ENCODE peak calls at places on chromosomes 12 and 14, in six cellular contexts. One of them, this sample, is unnamed.

GRCh38 chr14:73241481-73242165 is 4.3 kb downstream of the PAPLN start:
- DNase-seq in mammary epithelial cell: no peak
- DNase-seq in Karpas-422: peak; percentile 83
- DNase-seq in IMR-90: no peak
- DNase-seq in OCI-LY7: no peak
- DNase-seq in neuronal stem cell: no peak
- DNase-seq in this sample: no peak

GRCh38 chr12:92107621-92108131 is 38.0 kb downstream of the BTG1 start:
- DNase-seq in IMR-90: no peak
- DNase-seq in mammary epithelial cell: no peak
- DNase-seq in OCI-LY7: no peak
- DNase-seq in neuronal stem cell: peak; percentile 27
- DNase-seq in Karpas-422: no peak
- DNase-seq in this sample: no peak

GRCh38 chr12:124601699-124602098 is 34.3 kb upstream of the NCOR2 start:
- DNase-seq in Karpas-422: no peak
- DNase-seq in IMR-90: no peak
- DNase-seq in neuronal stem cell: no peak
- DNase-seq in OCI-LY7: no peak
- DNase-seq in mammary epithelial cell: no peak
- DNase-seq in this sample: no peak

GRCh38 chr14:50342211-50343080 is 30.3 kb downstream of the DMAC2L start:
- DNase-seq in mammary epithelial cell: peak; percentile 75
- DNase-seq in Karpas-422: peak; percentile 80
- DNase-seq in neuronal stem cell: no peak
- DNase-seq in OCI-LY7: no peak
- DNase-seq in IMR-90: peak; percentile 71
- DNase-seq in this sample: peak; percentile 41

GRCh38 chr12:87930033-87930432 is 99.2 kb downstream of the C12orf50 start:
- DNase-seq in mammary epithelial cell: peak; percentile 25
- DNase-seq in Karpas-422: no peak
- DNase-seq in IMR-90: peak; percentile 92
- DNase-seq in OCI-LY7: no peak
- DNase-seq in neuronal stem cell: no peak
- DNase-seq in this sample: no peak

GRCh38 chr12:32821293-32822089 is 65.8 kb upstream of the YARS2 start:
- DNase-seq in IMR-90: no peak
- DNase-seq in neuronal stem cell: no peak
- DNase-seq in OCI-LY7: no peak
- DNase-seq in Karpas-422: no peak
- DNase-seq in mammary epithelial cell: peak; percentile 17
- DNase-seq in this sample: no peak

GRCh38 chr12:30896461-30896860 is 30.1 kb upstream of the TSPAN11 start:
- DNase-seq in Karpas-422: no peak
- DNase-seq in mammary epithelial cell: no peak
- DNase-seq in OCI-LY7: no peak
- DNase-seq in IMR-90: peak; percentile 13
- DNase-seq in neuronal stem cell: no peak
- DNase-seq in this sample: no peak

GRCh38 chr12:113870035-113870434 is 96.1 kb downstream of the RBM19 start:
- DNase-seq in OCI-LY7: no peak
- DNase-seq in mammary epithelial cell: no peak
- DNase-seq in neuronal stem cell: no peak
- DNase-seq in Karpas-422: no peak
- DNase-seq in IMR-90: no peak
- DNase-seq in this sample: no peak

GRCh38 chr12:80892597-80893445 is 44.9 kb downstream of the LIN7A start:
- DNase-seq in neuronal stem cell: no peak
- DNase-seq in Karpas-422: no peak
- DNase-seq in OCI-LY7: no peak
- DNase-seq in mammary epithelial cell: no peak
- DNase-seq in IMR-90: no peak
- DNase-seq in this sample: no peak

GRCh38 chr12:100234591-100235304 is 32.1 kb downstream of the DEPDC4 start:
- DNase-seq in mammary epithelial cell: no peak
- DNase-seq in Karpas-422: peak; percentile 83
- DNase-seq in OCI-LY7: peak; percentile 53
- DNase-seq in neuronal stem cell: no peak
- DNase-seq in IMR-90: peak; percentile 86
- DNase-seq in this sample: no peak

GRCh38 chr14:96165493-96166474 is 38.9 kb upstream of the BDKRB2 start:
- DNase-seq in IMR-90: no peak
- DNase-seq in neuronal stem cell: no peak
- DNase-seq in mammary epithelial cell: no peak
- DNase-seq in Karpas-422: no peak
- DNase-seq in OCI-LY7: no peak
- DNase-seq in this sample: no peak

GRCh38 chr14:61109288-61109687 is 128.2 kb downstream of the SLC38A6 start:
- DNase-seq in neuronal stem cell: no peak
- DNase-seq in mammary epithelial cell: no peak
- DNase-seq in OCI-LY7: no peak
- DNase-seq in Karpas-422: peak; percentile 74
- DNase-seq in IMR-90: no peak
- DNase-seq in this sample: no peak

GRCh38 chr12:53696285-53696654 is 20.4 kb upstream of the ATP5MC2 start:
- DNase-seq in IMR-90: peak; percentile 85
- DNase-seq in OCI-LY7: peak; percentile 31
- DNase-seq in mammary epithelial cell: peak; percentile 51
- DNase-seq in Karpas-422: peak; percentile 69
- DNase-seq in neuronal stem cell: peak; percentile 84
- DNase-seq in this sample: no peak

GRCh38 chr14:37246427-37246829 is 48.7 kb downstream of the MIPOL1 start:
- DNase-seq in IMR-90: peak; percentile 63
- DNase-seq in OCI-LY7: peak; percentile 50
- DNase-seq in Karpas-422: peak; percentile 81
- DNase-seq in mammary epithelial cell: peak; percentile 21
- DNase-seq in neuronal stem cell: peak; percentile 35
- DNase-seq in this sample: no peak

GRCh38 chr12:69497308-69498026 is 27.3 kb downstream of the FRS2 start:
- DNase-seq in IMR-90: peak; percentile 40
- DNase-seq in Karpas-422: peak; percentile 50
- DNase-seq in mammary epithelial cell: no peak
- DNase-seq in OCI-LY7: no peak
- DNase-seq in neuronal stem cell: no peak
- DNase-seq in this sample: peak; percentile 37

GRCh38 chr14:42715316-42715715 is 1108.6 kb downstream of the LRFN5 start:
- DNase-seq in neuronal stem cell: no peak
- DNase-seq in Karpas-422: no peak
- DNase-seq in IMR-90: peak; percentile 50
- DNase-seq in OCI-LY7: no peak
- DNase-seq in mammary epithelial cell: no peak
- DNase-seq in this sample: no peak

GRCh38 chr14:106848330-106849121 is 1322.1 kb downstream of the TMEM121 start:
- DNase-seq in IMR-90: no peak
- DNase-seq in OCI-LY7: peak; percentile 90
- DNase-seq in neuronal stem cell: no peak
- DNase-seq in mammary epithelial cell: peak; percentile 85
- DNase-seq in Karpas-422: peak; percentile 70
- DNase-seq in this sample: peak; percentile 65

GRCh38 chr14:101503431-101504095 is 57.7 kb upstream of the DIO3 start:
- DNase-seq in OCI-LY7: no peak
- DNase-seq in Karpas-422: no peak
- DNase-seq in mammary epithelial cell: no peak
- DNase-seq in neuronal stem cell: no peak
- DNase-seq in IMR-90: no peak
- DNase-seq in this sample: no peak

GRCh38 chr12:31369712-31370521 is 44.0 kb upstream of the SINHCAF start:
- DNase-seq in IMR-90: peak; percentile 51
- DNase-seq in neuronal stem cell: peak; percentile 32
- DNase-seq in OCI-LY7: no peak
- DNase-seq in Karpas-422: no peak
- DNase-seq in mammary epithelial cell: no peak
- DNase-seq in this sample: no peak

GRCh38 chr14:49971156-49972141 is 78.6 kb downstream of the ARF6 start:
- DNase-seq in IMR-90: peak; percentile 25
- DNase-seq in neuronal stem cell: no peak
- DNase-seq in Karpas-422: peak; percentile 99
- DNase-seq in OCI-LY7: peak; percentile 97
- DNase-seq in mammary epithelial cell: no peak
- DNase-seq in this sample: no peak

GRCh38 chr12:55407866-55408265 is 7.5 kb downstream of the OR6C65 start:
- DNase-seq in OCI-LY7: no peak
- DNase-seq in Karpas-422: no peak
- DNase-seq in neuronal stem cell: no peak
- DNase-seq in IMR-90: no peak
- DNase-seq in mammary epithelial cell: no peak
- DNase-seq in this sample: no peak

GRCh38 chr14:58078471-58078870 is 73.5 kb downstream of the ARMH4 start:
- DNase-seq in OCI-LY7: no peak
- DNase-seq in neuronal stem cell: no peak
- DNase-seq in IMR-90: peak; percentile 40
- DNase-seq in Karpas-422: no peak
- DNase-seq in mammary epithelial cell: no peak
- DNase-seq in this sample: no peak

GRCh38 chr14:26730929-26731618 is 133.2 kb upstream of the NOVA1 start:
- DNase-seq in Karpas-422: peak; percentile 57
- DNase-seq in IMR-90: peak; percentile 3
- DNase-seq in mammary epithelial cell: no peak
- DNase-seq in neuronal stem cell: peak; percentile 14
- DNase-seq in OCI-LY7: peak; percentile 0
- DNase-seq in this sample: no peak

GRCh38 chr12:120213758-120214157 is 12.8 kb upstream of the RPLP0 start:
- DNase-seq in Karpas-422: no peak
- DNase-seq in OCI-LY7: no peak
- DNase-seq in IMR-90: no peak
- DNase-seq in neuronal stem cell: no peak
- DNase-seq in mammary epithelial cell: no peak
- DNase-seq in this sample: no peak

GRCh38 chr14:89417111-89417468 is at the start of gene FOXN3:
- DNase-seq in neuronal stem cell: peak; percentile 86
- DNase-seq in Karpas-422: peak; percentile 93
- DNase-seq in OCI-LY7: peak; percentile 91
- DNase-seq in mammary epithelial cell: peak; percentile 84
- DNase-seq in IMR-90: peak; percentile 86
- DNase-seq in this sample: peak; percentile 91

GRCh38 chr12:118332511-118332910 is 40.2 kb downstream of the TAOK3 start:
- DNase-seq in mammary epithelial cell: no peak
- DNase-seq in OCI-LY7: no peak
- DNase-seq in IMR-90: peak; percentile 52
- DNase-seq in neuronal stem cell: no peak
- DNase-seq in Karpas-422: no peak
- DNase-seq in this sample: no peak

GRCh38 chr12:53950789-53951576 is 3.7 kb upstream of the HOXC12 start:
- DNase-seq in OCI-LY7: no peak
- DNase-seq in neuronal stem cell: no peak
- DNase-seq in mammary epithelial cell: no peak
- DNase-seq in Karpas-422: no peak
- DNase-seq in IMR-90: no peak
- DNase-seq in this sample: no peak

GRCh38 chr14:30108975-30109700 is 181.5 kb upstream of the PRKD1 start:
- DNase-seq in mammary epithelial cell: peak; percentile 4
- DNase-seq in OCI-LY7: no peak
- DNase-seq in neuronal stem cell: no peak
- DNase-seq in IMR-90: peak; percentile 80
- DNase-seq in Karpas-422: no peak
- DNase-seq in this sample: no peak

GRCh38 chr14:30185832-30186231 is 258.2 kb upstream of the PRKD1 start:
- DNase-seq in Karpas-422: no peak
- DNase-seq in mammary epithelial cell: no peak
- DNase-seq in neuronal stem cell: no peak
- DNase-seq in OCI-LY7: no peak
- DNase-seq in IMR-90: no peak
- DNase-seq in this sample: no peak

GRCh38 chr14:90810808-90811207 is 5.4 kb downstream of the TTC7B start:
- DNase-seq in Karpas-422: no peak
- DNase-seq in neuronal stem cell: no peak
- DNase-seq in OCI-LY7: no peak
- DNase-seq in mammary epithelial cell: no peak
- DNase-seq in IMR-90: no peak
- DNase-seq in this sample: no peak
- H3K27ac ChIP-seq in Karpas-422: no peak overlapping the region
- H3K27ac ChIP-seq in neuronal stem cell: no peak overlapping the region
- H3K27ac ChIP-seq in OCI-LY7: no peak overlapping the region
- H3K27ac ChIP-seq in mammary epithelial cell: no peak overlapping the region
- H3K27ac ChIP-seq in IMR-90: no peak overlapping the region
- H3K27ac ChIP-seq in this sample: no peak overlapping the region

DNA sequence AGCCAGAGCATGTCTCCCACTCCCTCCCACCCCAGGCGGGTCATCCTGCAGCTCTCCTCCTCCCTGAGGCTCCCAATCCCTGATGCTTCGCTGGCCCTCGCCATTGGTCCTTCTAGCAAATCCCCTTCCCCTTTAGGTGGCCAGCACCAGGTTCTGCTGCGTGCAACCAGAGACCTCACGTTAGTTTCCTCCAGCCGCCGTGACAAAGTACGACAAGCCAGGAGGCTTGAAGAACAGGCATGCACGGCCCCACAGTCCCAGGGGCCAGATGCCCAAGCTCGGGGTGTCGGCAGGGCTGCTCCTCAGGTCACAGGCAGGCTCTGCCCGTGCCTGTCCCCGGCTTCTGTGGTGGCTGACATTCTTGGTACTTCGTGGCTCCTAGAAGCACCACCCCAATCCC is 95.8 kb downstream of the RIMBP2 start:
- DNase-seq in IMR-90: no peak
- DNase-seq in Karpas-422: no peak
- DNase-seq in OCI-LY7: no peak
- DNase-seq in mammary epithelial cell: no peak
- DNase-seq in neuronal stem cell: no peak
- DNase-seq in this sample: no peak
- H3K4me2 ChIP-seq in IMR-90: no peak overlapping the region
- H3K4me2 ChIP-seq in Karpas-422: no peak overlapping the region
- H3K4me2 ChIP-seq in OCI-LY7: no peak overlapping the region
- H3K4me2 ChIP-seq in mammary epithelial cell: no peak overlapping the region
- H3K4me2 ChIP-seq in neuronal stem cell: no peak overlapping the region
- H3K4me2 ChIP-seq in this sample: no peak overlapping the region

DNA sequence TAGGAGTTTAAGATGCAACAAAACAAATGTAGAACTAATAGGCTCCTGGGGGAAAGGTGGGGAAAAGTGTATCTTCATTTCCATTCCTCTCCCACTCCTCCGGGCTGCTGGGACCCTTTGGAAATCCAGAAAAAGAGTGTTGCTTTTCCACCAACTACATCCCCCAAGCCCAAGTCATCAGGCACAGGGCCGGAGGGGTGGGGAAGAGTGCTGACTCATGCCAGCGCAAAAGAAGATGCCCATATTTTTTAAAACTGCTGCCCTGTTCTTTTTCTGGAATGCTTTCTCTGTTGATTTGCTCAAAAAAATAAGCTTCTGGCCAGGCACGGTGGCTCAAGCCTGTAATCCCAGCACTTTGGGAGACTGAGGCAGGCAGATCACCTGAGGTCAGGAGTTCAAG is 70.9 kb downstream of the TBK1 start:
- DNase-seq in IMR-90: peak; percentile 22
- DNase-seq in mammary epithelial cell: no peak
- DNase-seq in Karpas-422: no peak
- DNase-seq in neuronal stem cell: no peak
- DNase-seq in OCI-LY7: no peak
- DNase-seq in this sample: no peak
- H3K27ac ChIP-seq in IMR-90: peak overlapping the region; percentile 39
- H3K27ac ChIP-seq in mammary epithelial cell: no peak overlapping the region
- H3K27ac ChIP-seq in Karpas-422: no peak overlapping the region
- H3K27ac ChIP-seq in neuronal stem cell: no peak overlapping the region
- H3K27ac ChIP-seq in OCI-LY7: no peak overlapping the region
- H3K27ac ChIP-seq in this sample: peak overlapping the region; percentile 69

DNA sequence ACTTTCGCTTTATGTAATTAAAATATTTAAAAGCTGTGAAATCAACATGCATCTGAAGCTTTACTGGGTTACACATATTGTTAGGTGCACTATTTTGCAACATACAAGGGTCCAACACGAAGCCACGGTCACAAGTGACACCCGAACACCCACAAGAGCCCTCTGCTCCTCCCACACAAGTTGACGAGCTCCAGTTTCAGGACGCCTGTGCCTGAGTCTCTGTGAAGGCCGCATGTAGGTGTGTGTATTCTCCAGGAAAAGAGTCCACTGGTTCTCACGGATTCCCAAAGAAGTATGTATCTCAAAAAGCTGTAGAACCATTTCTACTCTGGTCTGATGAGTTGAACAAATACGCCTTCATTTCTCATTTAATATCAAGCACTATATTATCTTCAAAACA is 12.0 kb downstream of the SLC15A4 start:
- DNase-seq in neuronal stem cell: no peak
- DNase-seq in IMR-90: no peak
- DNase-seq in Karpas-422: no peak
- DNase-seq in mammary epithelial cell: no peak
- DNase-seq in OCI-LY7: no peak
- DNase-seq in this sample: no peak
- H3K4me2 ChIP-seq in neuronal stem cell: no peak overlapping the region
- H3K4me2 ChIP-seq in IMR-90: no peak overlapping the region
- H3K4me2 ChIP-seq in Karpas-422: no peak overlapping the region
- H3K4me2 ChIP-seq in mammary epithelial cell: no peak overlapping the region
- H3K4me2 ChIP-seq in OCI-LY7: peak overlapping the region; percentile 64
- H3K4me2 ChIP-seq in this sample: no peak overlapping the region

This sample was measured in DND-41.